ENCODE peak calls at places on chromosomes 12 and 14, in seven cellular contexts. One of them, this sample, is unnamed.

GRCh38 chr12:89351489-89352241 is 636 bp downstream of the DUSP6 start:
- DNase-seq in uterus: peak
- DNase-seq in GM06990: peak
- DNase-seq in breast epithelium: no peak
- DNase-seq in neural crest cell: peak
- DNase-seq in Caco-2: peak
- DNase-seq in A549: peak
- DNase-seq in this sample: peak

GRCh38 chr12:21656931-21657335 is 709 bp downstream of the LDHB start:
- DNase-seq in neural crest cell: peak
- DNase-seq in A549: peak
- DNase-seq in breast epithelium: no peak
- DNase-seq in Caco-2: peak
- DNase-seq in GM06990: no peak
- DNase-seq in uterus: peak
- DNase-seq in this sample: no peak

GRCh38 chr12:95674631-95675030 is 115.9 kb downstream of the NTN4 start:
- DNase-seq in neural crest cell: no peak
- DNase-seq in GM06990: no peak
- DNase-seq in Caco-2: no peak
- DNase-seq in A549: no peak
- DNase-seq in breast epithelium: no peak
- DNase-seq in uterus: no peak
- DNase-seq in this sample: no peak

GRCh38 chr12:77116277-77116676 is 50.9 kb upstream of the E2F7 start:
- DNase-seq in breast epithelium: no peak
- DNase-seq in Caco-2: no peak
- DNase-seq in uterus: no peak
- DNase-seq in A549: no peak
- DNase-seq in GM06990: no peak
- DNase-seq in neural crest cell: no peak
- DNase-seq in this sample: no peak

GRCh38 chr12:27875677-27876076 is 95.6 kb upstream of the MANSC4 start:
- DNase-seq in uterus: no peak
- DNase-seq in Caco-2: no peak
- DNase-seq in neural crest cell: no peak
- DNase-seq in A549: no peak
- DNase-seq in GM06990: no peak
- DNase-seq in breast epithelium: no peak
- DNase-seq in this sample: no peak

GRCh38 chr14:51517116-51517515 is 134.6 kb upstream of the FRMD6 start:
- DNase-seq in breast epithelium: no peak
- DNase-seq in uterus: no peak
- DNase-seq in GM06990: no peak
- DNase-seq in Caco-2: no peak
- DNase-seq in neural crest cell: no peak
- DNase-seq in A549: no peak
- DNase-seq in this sample: no peak

GRCh38 chr12:128445728-128446127 is 178.8 kb downstream of the TMEM132C start:
- DNase-seq in uterus: no peak
- DNase-seq in A549: no peak
- DNase-seq in neural crest cell: no peak
- DNase-seq in GM06990: no peak
- DNase-seq in breast epithelium: no peak
- DNase-seq in Caco-2: no peak
- DNase-seq in this sample: no peak

GRCh38 chr12:47812797-47813490 is 6.8 kb downstream of the HDAC7 start:
- DNase-seq in neural crest cell: peak
- DNase-seq in GM06990: peak
- DNase-seq in Caco-2: peak
- DNase-seq in breast epithelium: peak
- DNase-seq in uterus: peak
- DNase-seq in A549: peak
- DNase-seq in this sample: peak

GRCh38 chr12:26229910-26230309 is 34.5 kb downstream of the SSPN start:
- DNase-seq in GM06990: no peak
- DNase-seq in neural crest cell: no peak
- DNase-seq in Caco-2: no peak
- DNase-seq in A549: no peak
- DNase-seq in uterus: no peak
- DNase-seq in breast epithelium: no peak
- DNase-seq in this sample: no peak

GRCh38 chr14:82905762-82906161 is 1372.1 kb upstream of the SEL1L start:
- DNase-seq in neural crest cell: no peak
- DNase-seq in uterus: no peak
- DNase-seq in breast epithelium: no peak
- DNase-seq in GM06990: no peak
- DNase-seq in Caco-2: no peak
- DNase-seq in A549: no peak
- DNase-seq in this sample: no peak

GRCh38 chr14:29724991-29725390 is 202.7 kb downstream of the PRKD1 start:
- DNase-seq in GM06990: no peak
- DNase-seq in Caco-2: peak
- DNase-seq in breast epithelium: no peak
- DNase-seq in A549: peak
- DNase-seq in uterus: no peak
- DNase-seq in neural crest cell: no peak
- DNase-seq in this sample: no peak

GRCh38 chr12:108840605-108841328 is 16.6 kb downstream of the SSH1 start:
- DNase-seq in breast epithelium: no peak
- DNase-seq in uterus: no peak
- DNase-seq in neural crest cell: no peak
- DNase-seq in Caco-2: no peak
- DNase-seq in GM06990: no peak
- DNase-seq in A549: no peak
- DNase-seq in this sample: no peak

GRCh38 chr12:22598763-22599161 is 26.2 kb upstream of the ETNK1 start:
- DNase-seq in A549: peak
- DNase-seq in Caco-2: no peak
- DNase-seq in neural crest cell: no peak
- DNase-seq in uterus: no peak
- DNase-seq in GM06990: no peak
- DNase-seq in breast epithelium: no peak
- DNase-seq in this sample: no peak

GRCh38 chr14:36946872-36947271 is 225.5 kb downstream of the SLC25A21 start:
- DNase-seq in Caco-2: no peak
- DNase-seq in GM06990: no peak
- DNase-seq in uterus: no peak
- DNase-seq in neural crest cell: no peak
- DNase-seq in A549: no peak
- DNase-seq in breast epithelium: no peak
- DNase-seq in this sample: no peak

GRCh38 chr12:102484017-102484731 is 3.8 kb upstream of the IGF1 start:
- DNase-seq in uterus: peak
- DNase-seq in GM06990: peak
- DNase-seq in Caco-2: peak
- DNase-seq in neural crest cell: peak
- DNase-seq in breast epithelium: peak
- DNase-seq in A549: peak
- DNase-seq in this sample: peak

GRCh38 chr12:4434721-4435425 is 10.7 kb downstream of the FGF6 start:
- DNase-seq in A549: no peak
- DNase-seq in breast epithelium: no peak
- DNase-seq in neural crest cell: no peak
- DNase-seq in GM06990: no peak
- DNase-seq in uterus: no peak
- DNase-seq in Caco-2: no peak
- DNase-seq in this sample: no peak

GRCh38 chr14:24013654-24014514 is 25.2 kb downstream of the DHRS4L2 start:
- DNase-seq in neural crest cell: peak
- DNase-seq in uterus: no peak
- DNase-seq in Caco-2: peak
- DNase-seq in GM06990: no peak
- DNase-seq in A549: peak
- DNase-seq in breast epithelium: no peak
- DNase-seq in this sample: peak

GRCh38 chr12:19783547-19784444 is 344.5 kb downstream of the AEBP2 start:
- DNase-seq in Caco-2: no peak
- DNase-seq in A549: no peak
- DNase-seq in neural crest cell: no peak
- DNase-seq in GM06990: no peak
- DNase-seq in breast epithelium: no peak
- DNase-seq in uterus: no peak
- DNase-seq in this sample: no peak

GRCh38 chr14:84228702-84229101 is 1301.2 kb upstream of the FLRT2 start:
- DNase-seq in GM06990: no peak
- DNase-seq in uterus: no peak
- DNase-seq in breast epithelium: no peak
- DNase-seq in A549: no peak
- DNase-seq in Caco-2: no peak
- DNase-seq in neural crest cell: no peak
- DNase-seq in this sample: no peak

GRCh38 chr14:100056964-100057817 is 8.0 kb upstream of the EVL start:
- DNase-seq in uterus: no peak
- DNase-seq in breast epithelium: no peak
- DNase-seq in A549: peak
- DNase-seq in neural crest cell: no peak
- DNase-seq in Caco-2: peak
- DNase-seq in GM06990: no peak
- DNase-seq in this sample: peak
- TF ChIP-seq CTCF in uterus: peak
- TF ChIP-seq CTCF in breast epithelium: no peak
- TF ChIP-seq CTCF in A549: peak
- TF ChIP-seq CTCF in neural crest cell: no peak
- TF ChIP-seq CTCF in Caco-2: peak
- TF ChIP-seq CTCF in GM06990: peak
- TF ChIP-seq CTCF in this sample: peak

DNA sequence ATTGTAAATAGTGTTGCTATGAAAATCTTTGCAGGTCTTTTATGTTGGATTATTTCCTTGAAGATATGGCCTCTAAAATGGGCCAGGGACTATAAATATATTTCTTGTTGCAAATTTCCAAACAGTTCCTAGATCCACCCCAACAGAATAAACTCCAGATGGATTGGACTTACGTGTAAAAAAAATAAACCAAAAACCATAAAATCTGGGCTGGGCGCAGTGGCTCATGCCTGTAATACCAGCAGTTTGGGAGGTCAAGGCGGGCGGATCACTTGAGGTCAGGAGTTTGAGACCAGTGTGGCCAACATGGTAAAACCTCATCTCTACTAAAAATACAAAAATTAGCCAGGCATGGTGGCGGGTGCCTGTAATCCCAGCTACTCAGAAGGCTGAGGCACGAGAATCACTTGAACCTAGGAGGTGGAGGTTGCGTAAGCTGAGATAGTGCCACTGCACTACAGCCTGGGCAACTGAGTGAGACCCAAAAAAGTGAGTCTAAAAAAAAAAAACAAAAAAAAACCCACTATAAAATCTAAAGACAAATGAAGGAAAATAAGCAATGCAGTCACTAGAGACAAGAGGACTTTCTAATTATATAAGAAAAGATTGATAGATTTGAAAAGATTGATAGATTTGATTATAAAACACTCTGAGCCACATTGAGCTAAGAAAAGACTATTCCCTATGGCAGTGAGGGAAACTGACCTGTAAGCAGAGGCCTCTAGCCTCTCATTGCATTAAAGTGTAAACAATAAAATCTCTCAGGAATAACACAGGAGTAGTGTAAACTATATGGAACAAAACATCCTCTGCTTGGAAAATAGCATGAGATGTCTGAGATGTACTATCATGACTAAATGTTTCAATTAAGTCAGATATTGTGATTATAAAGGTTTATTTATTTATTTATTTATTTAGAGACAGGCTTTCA is 25.6 kb downstream of the NFKBIA start:
- DNase-seq in uterus: no peak
- DNase-seq in Caco-2: no peak
- DNase-seq in GM06990: no peak
- DNase-seq in neural crest cell: no peak
- DNase-seq in A549: no peak
- DNase-seq in breast epithelium: no peak
- DNase-seq in this sample: no peak
- TF ChIP-seq CTCF in uterus: no peak
- TF ChIP-seq CTCF in Caco-2: no peak
- TF ChIP-seq CTCF in GM06990: no peak
- TF ChIP-seq CTCF in neural crest cell: no peak
- TF ChIP-seq CTCF in A549: no peak
- TF ChIP-seq CTCF in breast epithelium: no peak
- TF ChIP-seq CTCF in this sample: no peak

GRCh38 chr14:77760381-77761204 is at the start of gene SNW1:
- DNase-seq in Caco-2: peak
- DNase-seq in A549: peak
- DNase-seq in uterus: peak
- DNase-seq in neural crest cell: peak
- DNase-seq in GM06990: peak
- DNase-seq in breast epithelium: peak
- DNase-seq in this sample: peak

GRCh38 chr14:77763316-77763715 is 2.4 kb upstream of the SNW1 start:
- DNase-seq in uterus: no peak
- DNase-seq in A549: no peak
- DNase-seq in Caco-2: no peak
- DNase-seq in neural crest cell: no peak
- DNase-seq in breast epithelium: no peak
- DNase-seq in GM06990: no peak
- DNase-seq in this sample: no peak

GRCh38 chr14:77763978-77764377 is 3.0 kb upstream of the SNW1 start:
- DNase-seq in GM06990: no peak
- DNase-seq in neural crest cell: no peak
- DNase-seq in Caco-2: no peak
- DNase-seq in A549: no peak
- DNase-seq in uterus: no peak
- DNase-seq in breast epithelium: no peak
- DNase-seq in this sample: no peak

DNA sequence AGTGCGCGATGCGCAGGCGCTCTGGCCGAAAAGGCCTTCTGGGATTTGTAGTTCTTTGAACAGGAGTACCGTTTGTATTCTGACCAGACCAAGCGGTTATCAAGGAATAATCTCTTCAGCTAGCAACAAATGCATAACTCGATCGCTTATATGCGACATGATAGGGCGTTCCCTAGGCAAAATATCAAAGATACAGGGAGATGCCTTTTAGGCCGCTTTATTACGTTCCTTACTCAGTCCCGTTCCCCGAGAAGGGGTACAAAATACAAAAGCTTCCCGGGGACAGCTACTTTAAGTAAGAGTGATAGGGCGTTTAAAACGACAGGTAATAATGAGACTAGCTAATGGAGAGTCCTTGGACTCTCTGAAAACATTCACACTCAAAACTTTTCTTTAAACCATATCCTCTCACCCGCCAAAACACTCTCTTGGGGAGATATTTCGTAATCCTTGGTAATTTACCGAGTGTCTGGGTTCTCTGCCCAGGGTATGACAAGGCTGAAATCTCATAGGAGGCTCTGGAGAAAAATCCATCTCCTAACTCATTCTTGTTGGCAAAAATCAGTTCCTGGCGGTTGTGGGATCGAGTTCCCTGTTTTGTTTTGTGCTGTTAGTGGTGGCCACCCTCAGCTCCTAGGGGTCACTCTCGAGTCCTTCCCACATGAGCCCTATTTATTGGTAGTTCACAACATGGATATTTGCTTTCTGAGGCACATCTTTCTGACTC is 412 bp upstream of the SNW1 start:
- DNase-seq in Caco-2: peak
- DNase-seq in neural crest cell: peak
- DNase-seq in breast epithelium: no peak
- DNase-seq in uterus: peak
- DNase-seq in A549: peak
- DNase-seq in GM06990: no peak
- DNase-seq in this sample: no peak
- TF ChIP-seq CTCF in Caco-2: no peak
- TF ChIP-seq CTCF in neural crest cell: peak
- TF ChIP-seq CTCF in breast epithelium: no peak
- TF ChIP-seq CTCF in uterus: no peak
- TF ChIP-seq CTCF in A549: peak
- TF ChIP-seq CTCF in GM06990: peak
- TF ChIP-seq CTCF in this sample: peak

GRCh38 chr12:38384816-38385491 is 68.4 kb downstream of the ALG10B start:
- DNase-seq in uterus: no peak
- DNase-seq in Caco-2: no peak
- DNase-seq in neural crest cell: no peak
- DNase-seq in A549: peak
- DNase-seq in GM06990: no peak
- DNase-seq in breast epithelium: no peak
- DNase-seq in this sample: no peak
- TF ChIP-seq CTCF in uterus: no peak
- TF ChIP-seq CTCF in Caco-2: no peak
- TF ChIP-seq CTCF in neural crest cell: peak
- TF ChIP-seq CTCF in A549: no peak
- TF ChIP-seq CTCF in GM06990: peak
- TF ChIP-seq CTCF in breast epithelium: no peak
- TF ChIP-seq CTCF in this sample: no peak

This sample was measured in GM13977.